ENCODE peak calls at places on chromosomes 11 and 22, in five cellular contexts. One of them, this sample, is unnamed.
A peak's percentile ranks its signal among the peaks of the same experiment; 100 is the strongest.

GRCh38 chr22:43451651-43452050 is 39.8 kb downstream of the MPPED1 start:
- DNase-seq in transverse colon: no peak
- DNase-seq in Peyer's patch: no peak
- DNase-seq in mesenchymal stem cell: no peak
- DNase-seq in colonic mucosa: no peak
- DNase-seq in this sample: no peak

GRCh38 chr11:34175284-34176019 is 70.0 kb downstream of the NAT10 start:
- DNase-seq in Peyer's patch: no peak
- DNase-seq in colonic mucosa: no peak
- DNase-seq in mesenchymal stem cell: no peak
- DNase-seq in transverse colon: no peak
- DNase-seq in this sample: no peak

GRCh38 chr11:88402192-88402715 is 64.7 kb upstream of the CTSC start:
- DNase-seq in colonic mucosa: no peak
- DNase-seq in transverse colon: no peak
- DNase-seq in mesenchymal stem cell: peak; percentile 88
- DNase-seq in Peyer's patch: no peak
- DNase-seq in this sample: no peak

GRCh38 chr22:33867118-33867863 is 53.0 kb downstream of the LARGE1 start:
- DNase-seq in Peyer's patch: peak; percentile 80
- DNase-seq in transverse colon: peak; percentile 67
- DNase-seq in mesenchymal stem cell: peak; percentile 81
- DNase-seq in colonic mucosa: peak; percentile 65
- DNase-seq in this sample: no peak

GRCh38 chr11:108788565-108789199 is 123.8 kb downstream of the DDX10 start:
- DNase-seq in transverse colon: no peak
- DNase-seq in mesenchymal stem cell: peak; percentile 49
- DNase-seq in Peyer's patch: no peak
- DNase-seq in colonic mucosa: no peak
- DNase-seq in this sample: no peak

GRCh38 chr11:15673408-15673811 is 558.7 kb downstream of the INSC start:
- DNase-seq in colonic mucosa: peak; percentile 8
- DNase-seq in Peyer's patch: no peak
- DNase-seq in transverse colon: no peak
- DNase-seq in mesenchymal stem cell: peak; percentile 65
- DNase-seq in this sample: no peak

GRCh38 chr11:118251858-118252652 is at the start of gene MPZL3:
- DNase-seq in colonic mucosa: peak; percentile 98
- DNase-seq in mesenchymal stem cell: peak; percentile 26
- DNase-seq in Peyer's patch: peak; percentile 97
- DNase-seq in transverse colon: peak; percentile 95
- DNase-seq in this sample: peak; percentile 62

GRCh38 chr22:29328566-29329500 is 13.3 kb upstream of the RASL10A start:
- DNase-seq in mesenchymal stem cell: no peak
- DNase-seq in colonic mucosa: no peak
- DNase-seq in Peyer's patch: no peak
- DNase-seq in transverse colon: no peak
- DNase-seq in this sample: no peak

GRCh38 chr11:59135648-59136461 is 6.8 kb upstream of the FAM111A start:
- DNase-seq in colonic mucosa: peak; percentile 87
- DNase-seq in mesenchymal stem cell: peak; percentile 74
- DNase-seq in Peyer's patch: peak; percentile 94
- DNase-seq in transverse colon: peak; percentile 85
- DNase-seq in this sample: peak; percentile 81

GRCh38 chr11:2662024-2662312 is 37.8 kb downstream of the KCNQ1OT1 start:
- DNase-seq in transverse colon: no peak
- DNase-seq in colonic mucosa: no peak
- DNase-seq in Peyer's patch: peak; percentile 27
- DNase-seq in mesenchymal stem cell: no peak
- DNase-seq in this sample: no peak

GRCh38 chr11:1382429-1382828 is 7.3 kb upstream of the BRSK2 start:
- DNase-seq in transverse colon: no peak
- DNase-seq in Peyer's patch: no peak
- DNase-seq in mesenchymal stem cell: no peak
- DNase-seq in colonic mucosa: no peak
- DNase-seq in this sample: no peak

GRCh38 chr11:94599510-94599909 is 32.3 kb downstream of the PIWIL4 start:
- DNase-seq in transverse colon: no peak
- DNase-seq in Peyer's patch: no peak
- DNase-seq in colonic mucosa: no peak
- DNase-seq in mesenchymal stem cell: no peak
- DNase-seq in this sample: no peak

GRCh38 chr11:13354335-13354734 is 76.7 kb downstream of the BMAL1 start:
- DNase-seq in Peyer's patch: no peak
- DNase-seq in mesenchymal stem cell: no peak
- DNase-seq in colonic mucosa: no peak
- DNase-seq in transverse colon: no peak
- DNase-seq in this sample: no peak

GRCh38 chr11:128504489-128504888 is 82.9 kb downstream of the ETS1 start:
- DNase-seq in transverse colon: no peak
- DNase-seq in mesenchymal stem cell: peak; percentile 71
- DNase-seq in Peyer's patch: no peak
- DNase-seq in colonic mucosa: no peak
- DNase-seq in this sample: no peak

GRCh38 chr11:35282226-35282882 is 137.0 kb downstream of the SLC1A2 start:
- DNase-seq in transverse colon: no peak
- DNase-seq in colonic mucosa: no peak
- DNase-seq in mesenchymal stem cell: peak; percentile 94
- DNase-seq in Peyer's patch: no peak
- DNase-seq in this sample: peak; percentile 33

GRCh38 chr22:39933741-39934140 is 26.5 kb upstream of the TMA7B start:
- DNase-seq in transverse colon: no peak
- DNase-seq in colonic mucosa: no peak
- DNase-seq in Peyer's patch: no peak
- DNase-seq in mesenchymal stem cell: no peak
- DNase-seq in this sample: no peak

GRCh38 chr11:1670928-1671371 is 26.0 kb upstream of the KRTAP5-6 start:
- DNase-seq in colonic mucosa: no peak
- DNase-seq in Peyer's patch: peak; percentile 10
- DNase-seq in transverse colon: no peak
- DNase-seq in mesenchymal stem cell: no peak
- DNase-seq in this sample: no peak

GRCh38 chr22:35959121-35959800 is 69.4 kb downstream of the RBFOX2 start:
- DNase-seq in transverse colon: no peak
- DNase-seq in mesenchymal stem cell: no peak
- DNase-seq in colonic mucosa: no peak
- DNase-seq in Peyer's patch: no peak
- DNase-seq in this sample: no peak

GRCh38 chr11:45027312-45027711 is 76.6 kb upstream of the TP53I11 start:
- DNase-seq in colonic mucosa: no peak
- DNase-seq in mesenchymal stem cell: no peak
- DNase-seq in Peyer's patch: no peak
- DNase-seq in transverse colon: no peak
- DNase-seq in this sample: peak; percentile 35

GRCh38 chr11:66408488-66409214 is 12.2 kb upstream of the NPAS4 start:
- DNase-seq in transverse colon: peak; percentile 90
- DNase-seq in Peyer's patch: peak; percentile 95
- DNase-seq in colonic mucosa: peak; percentile 90
- DNase-seq in mesenchymal stem cell: peak; percentile 93
- DNase-seq in this sample: peak; percentile 90

GRCh38 chr11:117696489-117696888 is 100.5 kb downstream of the DSCAML1 start:
- DNase-seq in transverse colon: no peak
- DNase-seq in colonic mucosa: no peak
- DNase-seq in mesenchymal stem cell: no peak
- DNase-seq in Peyer's patch: no peak
- DNase-seq in this sample: no peak

GRCh38 chr11:111620518-111620917 is 18.3 kb downstream of the SIK2 start:
- DNase-seq in transverse colon: no peak
- DNase-seq in Peyer's patch: no peak
- DNase-seq in mesenchymal stem cell: no peak
- DNase-seq in colonic mucosa: no peak
- DNase-seq in this sample: no peak

GRCh38 chr11:88338223-88338661 is 706 bp upstream of the CTSC start:
- DNase-seq in Peyer's patch: peak; percentile 75
- DNase-seq in colonic mucosa: peak; percentile 55
- DNase-seq in transverse colon: peak; percentile 60
- DNase-seq in mesenchymal stem cell: peak; percentile 86
- DNase-seq in this sample: peak; percentile 57

GRCh38 chr11:36566407-36567053 is 1.3 kb upstream of the RAG1 start:
- DNase-seq in transverse colon: no peak
- DNase-seq in colonic mucosa: no peak
- DNase-seq in Peyer's patch: no peak
- DNase-seq in mesenchymal stem cell: no peak
- DNase-seq in this sample: no peak

DNA sequence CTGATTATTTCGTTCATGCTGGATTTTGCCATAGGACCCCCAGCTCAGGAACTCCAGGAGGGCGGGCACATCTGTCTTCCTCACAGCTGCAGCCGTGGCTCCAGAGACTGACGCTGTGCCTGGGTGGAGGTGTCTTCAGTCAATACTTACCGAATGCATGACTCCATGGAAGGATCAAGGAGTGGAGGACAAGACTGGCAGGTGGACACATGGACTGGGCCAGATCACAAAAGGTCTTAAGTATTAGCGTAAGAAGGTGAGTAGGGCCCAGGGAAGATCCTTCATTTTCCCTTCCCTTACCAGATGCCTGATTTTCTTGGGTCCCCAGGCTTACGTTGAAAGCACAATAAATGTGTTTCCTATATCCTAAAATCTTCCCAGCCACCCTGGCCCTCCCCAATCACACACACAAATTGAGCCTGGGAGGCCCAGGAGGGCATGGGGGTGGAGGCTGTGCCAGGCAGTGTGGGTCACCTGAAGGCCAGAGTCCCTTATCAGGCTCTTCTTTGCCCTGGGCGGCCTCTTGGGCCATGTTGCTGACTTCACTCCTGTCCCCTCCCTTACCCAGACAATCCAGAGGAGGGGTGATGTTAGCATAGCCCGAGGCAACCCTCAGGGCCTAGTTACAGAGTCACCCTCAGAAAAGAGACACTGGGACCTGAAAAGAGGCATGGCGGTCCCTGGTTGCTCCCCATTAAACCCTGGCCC is 56.4 kb downstream of the CYTH4 start:
- DNase-seq in transverse colon: no peak
- DNase-seq in Peyer's patch: no peak
- DNase-seq in mesenchymal stem cell: no peak
- DNase-seq in colonic mucosa: no peak
- DNase-seq in this sample: no peak
- H3K27ac ChIP-seq in transverse colon: no peak overlapping the region
- H3K27ac ChIP-seq in Peyer's patch: no peak overlapping the region
- H3K27ac ChIP-seq in mesenchymal stem cell: no peak overlapping the region
- H3K27ac ChIP-seq in colonic mucosa: no peak overlapping the region
- H3K27ac ChIP-seq in this sample: no peak overlapping the region

GRCh38 chr22:17943533-17944204 is 80.7 kb downstream of the MICAL3 start:
- DNase-seq in mesenchymal stem cell: no peak
- DNase-seq in Peyer's patch: no peak
- DNase-seq in colonic mucosa: peak; percentile 53
- DNase-seq in transverse colon: no peak
- DNase-seq in this sample: no peak
- H3K27ac ChIP-seq in mesenchymal stem cell: no peak overlapping the region
- H3K27ac ChIP-seq in Peyer's patch: no peak overlapping the region
- H3K27ac ChIP-seq in colonic mucosa: no peak overlapping the region
- H3K27ac ChIP-seq in transverse colon: peak overlapping the region; percentile 63
- H3K27ac ChIP-seq in this sample: no peak overlapping the region

GRCh38 chr11:11845066-11845465 is 3.3 kb downstream of the USP47 start:
- DNase-seq in colonic mucosa: no peak
- DNase-seq in mesenchymal stem cell: no peak
- DNase-seq in transverse colon: no peak
- DNase-seq in Peyer's patch: no peak
- DNase-seq in this sample: no peak
- H3K27ac ChIP-seq in colonic mucosa: no peak overlapping the region
- H3K27ac ChIP-seq in mesenchymal stem cell: no peak overlapping the region
- H3K27ac ChIP-seq in transverse colon: peak overlapping the region; percentile 98
- H3K27ac ChIP-seq in Peyer's patch: no peak overlapping the region
- H3K27ac ChIP-seq in this sample: peak overlapping the region; percentile 48

DNA sequence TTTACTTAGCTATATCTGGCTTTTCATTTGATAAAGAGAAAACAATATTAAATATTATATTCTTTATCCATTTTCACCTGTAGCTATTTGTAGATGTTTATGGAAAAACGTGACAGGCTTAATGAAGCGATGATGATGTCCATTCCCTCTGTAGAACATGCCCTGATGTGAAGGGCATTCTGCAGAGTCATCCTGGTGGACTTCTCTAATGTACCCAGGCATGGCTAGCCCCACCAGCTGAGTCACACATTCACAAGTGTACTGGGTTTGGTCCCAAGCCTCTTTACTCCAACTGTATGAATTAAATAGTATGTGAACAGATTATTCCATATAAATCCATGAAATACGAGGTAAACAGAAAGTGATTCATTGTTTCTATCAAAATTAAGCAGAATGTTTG is 139.3 kb downstream of the CADM1 start:
- DNase-seq in transverse colon: no peak
- DNase-seq in colonic mucosa: no peak
- DNase-seq in Peyer's patch: no peak
- DNase-seq in mesenchymal stem cell: no peak
- DNase-seq in this sample: no peak
- H3K27ac ChIP-seq in transverse colon: no peak overlapping the region
- H3K27ac ChIP-seq in colonic mucosa: no peak overlapping the region
- H3K27ac ChIP-seq in Peyer's patch: no peak overlapping the region
- H3K27ac ChIP-seq in mesenchymal stem cell: no peak overlapping the region
- H3K27ac ChIP-seq in this sample: no peak overlapping the region

This sample was measured in adrenal gland.